ENCODE peak calls at places on chromosomes 2 and 18, in seven cellular contexts. One of them, this sample, is unnamed.

GRCh38 chr2:174059875-174060226 is 94.7 kb upstream of the SP3 start:
- DNase-seq in brain microvascular endothelial cell: peak
- DNase-seq in cardiac fibroblast: peak
- DNase-seq in gastrocnemius medialis: no peak
- DNase-seq in foreskin fibroblast: peak
- DNase-seq in lower lobe of right lung: no peak
- DNase-seq in IMR-90: peak
- DNase-seq in this sample: no peak

GRCh38 chr2:160294339-160294803 is 94.3 kb upstream of the ITGB6 start:
- DNase-seq in cardiac fibroblast: peak
- DNase-seq in gastrocnemius medialis: peak
- DNase-seq in IMR-90: peak
- DNase-seq in foreskin fibroblast: peak
- DNase-seq in brain microvascular endothelial cell: peak
- DNase-seq in lower lobe of right lung: no peak
- DNase-seq in this sample: peak

GRCh38 chr2:74242354-74243071 is 44.1 kb downstream of the MTHFD2 start:
- DNase-seq in foreskin fibroblast: no peak
- DNase-seq in cardiac fibroblast: no peak
- DNase-seq in gastrocnemius medialis: no peak
- DNase-seq in brain microvascular endothelial cell: no peak
- DNase-seq in lower lobe of right lung: no peak
- DNase-seq in IMR-90: no peak
- DNase-seq in this sample: no peak

GRCh38 chr2:172364261-172364660 is 63.1 kb upstream of the ITGA6 start:
- DNase-seq in gastrocnemius medialis: no peak
- DNase-seq in IMR-90: no peak
- DNase-seq in cardiac fibroblast: no peak
- DNase-seq in lower lobe of right lung: no peak
- DNase-seq in foreskin fibroblast: no peak
- DNase-seq in brain microvascular endothelial cell: no peak
- DNase-seq in this sample: no peak

GRCh38 chr2:233010569-233011267 is 2.3 kb downstream of the NGEF start:
- DNase-seq in IMR-90: no peak
- DNase-seq in foreskin fibroblast: no peak
- DNase-seq in brain microvascular endothelial cell: no peak
- DNase-seq in lower lobe of right lung: no peak
- DNase-seq in gastrocnemius medialis: no peak
- DNase-seq in cardiac fibroblast: no peak
- DNase-seq in this sample: no peak

GRCh38 chr2:189363559-189363958 is 77.7 kb upstream of the WDR75 start:
- DNase-seq in lower lobe of right lung: no peak
- DNase-seq in IMR-90: peak
- DNase-seq in foreskin fibroblast: peak
- DNase-seq in brain microvascular endothelial cell: peak
- DNase-seq in gastrocnemius medialis: no peak
- DNase-seq in cardiac fibroblast: peak
- DNase-seq in this sample: no peak

GRCh38 chr2:109141727-109142283 is 12.8 kb downstream of the SH3RF3 start:
- DNase-seq in cardiac fibroblast: no peak
- DNase-seq in IMR-90: no peak
- DNase-seq in gastrocnemius medialis: no peak
- DNase-seq in lower lobe of right lung: no peak
- DNase-seq in brain microvascular endothelial cell: no peak
- DNase-seq in foreskin fibroblast: no peak
- DNase-seq in this sample: no peak

GRCh38 chr2:79876430-79876829 is 363.6 kb downstream of the CTNNA2 start:
- DNase-seq in foreskin fibroblast: no peak
- DNase-seq in IMR-90: peak
- DNase-seq in gastrocnemius medialis: no peak
- DNase-seq in cardiac fibroblast: no peak
- DNase-seq in brain microvascular endothelial cell: peak
- DNase-seq in lower lobe of right lung: no peak
- DNase-seq in this sample: no peak

GRCh38 chr18:79058007-79058406 is 11.2 kb upstream of the ATP9B start:
- DNase-seq in brain microvascular endothelial cell: no peak
- DNase-seq in foreskin fibroblast: no peak
- DNase-seq in gastrocnemius medialis: no peak
- DNase-seq in cardiac fibroblast: no peak
- DNase-seq in lower lobe of right lung: no peak
- DNase-seq in IMR-90: no peak
- DNase-seq in this sample: no peak

GRCh38 chr18:35502062-35502461 is 4.3 kb upstream of the INO80C start:
- DNase-seq in lower lobe of right lung: no peak
- DNase-seq in IMR-90: no peak
- DNase-seq in cardiac fibroblast: no peak
- DNase-seq in foreskin fibroblast: no peak
- DNase-seq in brain microvascular endothelial cell: no peak
- DNase-seq in gastrocnemius medialis: no peak
- DNase-seq in this sample: no peak

GRCh38 chr2:161245237-161245505 is 63.1 kb upstream of the PSMD14 start:
- DNase-seq in gastrocnemius medialis: no peak
- DNase-seq in brain microvascular endothelial cell: no peak
- DNase-seq in foreskin fibroblast: no peak
- DNase-seq in lower lobe of right lung: no peak
- DNase-seq in IMR-90: no peak
- DNase-seq in cardiac fibroblast: no peak
- DNase-seq in this sample: no peak

GRCh38 chr2:46012618-46013240 is 284.5 kb upstream of the EPAS1 start:
- DNase-seq in gastrocnemius medialis: no peak
- DNase-seq in IMR-90: peak
- DNase-seq in foreskin fibroblast: no peak
- DNase-seq in brain microvascular endothelial cell: no peak
- DNase-seq in cardiac fibroblast: no peak
- DNase-seq in lower lobe of right lung: no peak
- DNase-seq in this sample: no peak

GRCh38 chr2:175253871-175254270 is 72.4 kb upstream of the ATP5MC3 start:
- DNase-seq in foreskin fibroblast: no peak
- DNase-seq in cardiac fibroblast: no peak
- DNase-seq in gastrocnemius medialis: no peak
- DNase-seq in lower lobe of right lung: no peak
- DNase-seq in brain microvascular endothelial cell: no peak
- DNase-seq in IMR-90: no peak
- DNase-seq in this sample: no peak

GRCh38 chr2:222057249-222058073 is 241.3 kb downstream of the PAX3 start:
- DNase-seq in brain microvascular endothelial cell: no peak
- DNase-seq in gastrocnemius medialis: no peak
- DNase-seq in IMR-90: no peak
- DNase-seq in foreskin fibroblast: peak
- DNase-seq in cardiac fibroblast: peak
- DNase-seq in lower lobe of right lung: no peak
- DNase-seq in this sample: no peak

GRCh38 chr2:21438949-21439348 is 315.2 kb downstream of the TDRD15 start:
- DNase-seq in brain microvascular endothelial cell: peak
- DNase-seq in foreskin fibroblast: no peak
- DNase-seq in gastrocnemius medialis: no peak
- DNase-seq in cardiac fibroblast: peak
- DNase-seq in lower lobe of right lung: no peak
- DNase-seq in IMR-90: peak
- DNase-seq in this sample: no peak

GRCh38 chr2:152825834-152826233 is 107.4 kb downstream of the ARL6IP6 start:
- DNase-seq in lower lobe of right lung: no peak
- DNase-seq in brain microvascular endothelial cell: no peak
- DNase-seq in foreskin fibroblast: no peak
- DNase-seq in cardiac fibroblast: peak
- DNase-seq in gastrocnemius medialis: no peak
- DNase-seq in IMR-90: peak
- DNase-seq in this sample: no peak

GRCh38 chr2:127658146-127658545 is 12.2 kb downstream of the GPR17 start:
- DNase-seq in IMR-90: no peak
- DNase-seq in lower lobe of right lung: peak
- DNase-seq in cardiac fibroblast: no peak
- DNase-seq in brain microvascular endothelial cell: no peak
- DNase-seq in gastrocnemius medialis: no peak
- DNase-seq in foreskin fibroblast: no peak
- DNase-seq in this sample: no peak
- H3K4me3 ChIP-seq in IMR-90: no peak
- H3K4me3 ChIP-seq in lower lobe of right lung: no peak
- H3K4me3 ChIP-seq in cardiac fibroblast: no peak
- H3K4me3 ChIP-seq in brain microvascular endothelial cell: no peak
- H3K4me3 ChIP-seq in gastrocnemius medialis: no peak
- H3K4me3 ChIP-seq in foreskin fibroblast: no peak
- H3K4me3 ChIP-seq in this sample: no peak

DNA sequence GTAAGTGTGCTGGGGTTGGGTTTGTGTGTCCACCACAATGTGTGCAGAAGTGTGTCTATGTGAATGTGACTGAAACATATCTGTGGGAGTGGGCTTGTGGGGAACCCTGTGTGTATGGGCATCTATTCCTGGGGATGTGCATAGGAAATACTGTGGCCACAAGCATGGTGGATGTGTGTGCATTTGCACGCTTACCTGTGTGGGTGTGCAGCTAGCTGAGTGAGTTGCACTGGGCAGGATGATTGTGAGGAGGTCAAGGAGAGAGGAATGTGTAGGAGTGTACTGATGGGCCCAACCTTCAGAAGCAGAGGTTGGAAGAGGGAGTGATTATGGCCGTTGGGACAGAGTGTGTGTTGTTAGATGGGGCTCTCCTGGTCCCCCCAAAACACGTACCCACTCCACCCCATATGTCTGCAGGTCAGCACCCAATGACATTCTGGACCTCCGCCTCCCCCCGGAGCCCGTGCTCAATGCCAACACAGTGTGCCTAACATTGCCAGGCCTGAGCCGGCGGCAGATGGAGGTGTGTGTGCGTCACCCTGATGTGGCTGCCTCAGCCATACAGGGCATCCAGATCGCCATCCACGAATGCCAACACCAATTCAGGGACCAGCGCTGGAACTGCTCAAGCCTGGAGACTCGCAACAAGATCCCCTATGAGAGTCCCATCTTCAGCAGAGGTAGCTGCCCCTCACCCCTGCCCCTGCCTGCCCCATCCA is 1.3 kb downstream of the WNT10A start:
- DNase-seq in cardiac fibroblast: no peak
- DNase-seq in foreskin fibroblast: no peak
- DNase-seq in gastrocnemius medialis: no peak
- DNase-seq in brain microvascular endothelial cell: no peak
- DNase-seq in lower lobe of right lung: no peak
- DNase-seq in IMR-90: no peak
- DNase-seq in this sample: no peak
- H3K4me3 ChIP-seq in cardiac fibroblast: no peak
- H3K4me3 ChIP-seq in foreskin fibroblast: no peak
- H3K4me3 ChIP-seq in gastrocnemius medialis: no peak
- H3K4me3 ChIP-seq in brain microvascular endothelial cell: no peak
- H3K4me3 ChIP-seq in lower lobe of right lung: no peak
- H3K4me3 ChIP-seq in IMR-90: no peak
- H3K4me3 ChIP-seq in this sample: no peak

DNA sequence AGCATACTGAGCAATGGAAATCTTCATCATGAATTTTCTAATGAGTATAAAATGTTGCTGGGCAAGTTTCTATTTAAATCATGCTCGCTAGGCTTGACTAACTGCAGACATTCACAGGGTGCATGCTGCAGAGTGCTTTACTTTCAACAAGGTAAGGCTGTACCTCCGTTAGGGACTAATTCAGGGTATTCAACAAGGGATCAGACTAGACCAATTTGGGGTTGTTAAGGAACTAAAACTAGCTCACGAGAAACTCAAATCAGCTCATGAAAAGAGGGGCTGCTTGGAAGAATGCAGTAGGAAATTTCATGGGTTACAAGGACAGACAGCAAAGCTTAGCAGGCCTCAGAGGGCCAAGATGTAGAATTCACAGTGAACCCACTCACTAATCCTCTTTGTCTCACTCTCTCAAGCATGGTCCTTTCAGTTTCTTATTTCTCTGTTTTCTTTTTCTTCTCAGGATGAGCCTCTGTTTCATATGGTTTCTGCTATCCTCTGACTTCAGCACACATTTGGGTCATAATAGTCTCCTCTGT is 2.2 kb downstream of the MYO3B start:
- DNase-seq in brain microvascular endothelial cell: no peak
- DNase-seq in gastrocnemius medialis: no peak
- DNase-seq in lower lobe of right lung: no peak
- DNase-seq in IMR-90: no peak
- DNase-seq in cardiac fibroblast: no peak
- DNase-seq in foreskin fibroblast: no peak
- DNase-seq in this sample: no peak
- H3K4me3 ChIP-seq in brain microvascular endothelial cell: no peak
- H3K4me3 ChIP-seq in gastrocnemius medialis: no peak
- H3K4me3 ChIP-seq in lower lobe of right lung: no peak
- H3K4me3 ChIP-seq in IMR-90: no peak
- H3K4me3 ChIP-seq in cardiac fibroblast: no peak
- H3K4me3 ChIP-seq in foreskin fibroblast: no peak
- H3K4me3 ChIP-seq in this sample: no peak

GRCh38 chr18:25352629-25353005 is 651 bp upstream of the ZNF521 start:
- DNase-seq in lower lobe of right lung: no peak
- DNase-seq in IMR-90: no peak
- DNase-seq in brain microvascular endothelial cell: no peak
- DNase-seq in gastrocnemius medialis: no peak
- DNase-seq in foreskin fibroblast: no peak
- DNase-seq in cardiac fibroblast: no peak
- DNase-seq in this sample: no peak
- H3K4me3 ChIP-seq in lower lobe of right lung: peak
- H3K4me3 ChIP-seq in IMR-90: peak
- H3K4me3 ChIP-seq in brain microvascular endothelial cell: peak
- H3K4me3 ChIP-seq in gastrocnemius medialis: peak
- H3K4me3 ChIP-seq in foreskin fibroblast: peak
- H3K4me3 ChIP-seq in cardiac fibroblast: peak
- H3K4me3 ChIP-seq in this sample: peak

GRCh38 chr2:230418341-230419016 is 2.5 kb downstream of the SP100 start:
- DNase-seq in lower lobe of right lung: no peak
- DNase-seq in gastrocnemius medialis: no peak
- DNase-seq in brain microvascular endothelial cell: peak
- DNase-seq in cardiac fibroblast: peak
- DNase-seq in foreskin fibroblast: peak
- DNase-seq in IMR-90: peak
- DNase-seq in this sample: no peak

GRCh38 chr2:230414302-230414701 is 1.7 kb upstream of the SP100 start:
- DNase-seq in brain microvascular endothelial cell: no peak
- DNase-seq in gastrocnemius medialis: no peak
- DNase-seq in cardiac fibroblast: no peak
- DNase-seq in IMR-90: no peak
- DNase-seq in lower lobe of right lung: no peak
- DNase-seq in foreskin fibroblast: no peak
- DNase-seq in this sample: no peak

GRCh38 chr2:230413465-230413864 is 2.5 kb upstream of the SP100 start:
- DNase-seq in lower lobe of right lung: no peak
- DNase-seq in brain microvascular endothelial cell: no peak
- DNase-seq in gastrocnemius medialis: no peak
- DNase-seq in cardiac fibroblast: no peak
- DNase-seq in IMR-90: no peak
- DNase-seq in foreskin fibroblast: no peak
- DNase-seq in this sample: no peak

GRCh38 chr2:230416061-230416721 is at the start of gene SP100:
- DNase-seq in foreskin fibroblast: peak
- DNase-seq in gastrocnemius medialis: peak
- DNase-seq in cardiac fibroblast: peak
- DNase-seq in IMR-90: peak
- DNase-seq in brain microvascular endothelial cell: peak
- DNase-seq in lower lobe of right lung: peak
- DNase-seq in this sample: peak

GRCh38 chr2:230417436-230417835 is 1.4 kb downstream of the SP100 start:
- DNase-seq in IMR-90: no peak
- DNase-seq in cardiac fibroblast: no peak
- DNase-seq in foreskin fibroblast: no peak
- DNase-seq in lower lobe of right lung: no peak
- DNase-seq in brain microvascular endothelial cell: no peak
- DNase-seq in gastrocnemius medialis: no peak
- DNase-seq in this sample: no peak
- H3K4me3 ChIP-seq in IMR-90: peak
- H3K4me3 ChIP-seq in cardiac fibroblast: peak
- H3K4me3 ChIP-seq in foreskin fibroblast: peak
- H3K4me3 ChIP-seq in lower lobe of right lung: peak
- H3K4me3 ChIP-seq in brain microvascular endothelial cell: peak
- H3K4me3 ChIP-seq in gastrocnemius medialis: peak
- H3K4me3 ChIP-seq in this sample: peak

This sample was measured in tibial nerve.